ENCODE peak calls at places on chromosome 3, in five cellular contexts. One of them, this sample, is unnamed.

GRCh38 chr3:191148131-191148530 is 50.9 kb upstream of the OSTN start:
- DNase-seq in H9: no peak
- DNase-seq in IMR-90: no peak
- DNase-seq in trophoblast cell: no peak
- DNase-seq in neuronal stem cell: no peak
- DNase-seq in this sample: no peak

GRCh38 chr3:184284696-184285095 is 8.9 kb downstream of the ECE2 start:
- DNase-seq in IMR-90: peak; percentile 65
- DNase-seq in trophoblast cell: no peak
- DNase-seq in neuronal stem cell: peak; percentile 41
- DNase-seq in H9: peak; percentile 88
- DNase-seq in this sample: peak; percentile 75

GRCh38 chr3:182795383-182795782 is 2.1 kb downstream of the ATP11B start:
- DNase-seq in trophoblast cell: peak; percentile 15
- DNase-seq in neuronal stem cell: no peak
- DNase-seq in H9: no peak
- DNase-seq in IMR-90: no peak
- DNase-seq in this sample: peak; percentile 38

GRCh38 chr3:49006591-49007067 is 562 bp upstream of the WDR6 start:
- DNase-seq in IMR-90: peak; percentile 63
- DNase-seq in H9: no peak
- DNase-seq in trophoblast cell: no peak
- DNase-seq in neuronal stem cell: no peak
- DNase-seq in this sample: peak; percentile 65

GRCh38 chr3:34742151-34742550 is 897.2 kb upstream of the ARPP21 start:
- DNase-seq in trophoblast cell: no peak
- DNase-seq in IMR-90: no peak
- DNase-seq in H9: no peak
- DNase-seq in neuronal stem cell: no peak
- DNase-seq in this sample: no peak

GRCh38 chr3:165526367-165526766 is 310.9 kb downstream of the BCHE start:
- DNase-seq in neuronal stem cell: no peak
- DNase-seq in IMR-90: no peak
- DNase-seq in trophoblast cell: no peak
- DNase-seq in H9: no peak
- DNase-seq in this sample: no peak

GRCh38 chr3:72678892-72679291 is 169.4 kb downstream of the SHQ1 start:
- DNase-seq in trophoblast cell: no peak
- DNase-seq in H9: no peak
- DNase-seq in IMR-90: no peak
- DNase-seq in neuronal stem cell: no peak
- DNase-seq in this sample: no peak

GRCh38 chr3:23900744-23901143 is 16.0 kb downstream of the NKIRAS1 start:
- DNase-seq in neuronal stem cell: no peak
- DNase-seq in trophoblast cell: peak; percentile 17
- DNase-seq in H9: no peak
- DNase-seq in IMR-90: peak; percentile 71
- DNase-seq in this sample: peak; percentile 77

GRCh38 chr3:195248281-195248680 is 22.7 kb downstream of the XXYLT1 start:
- DNase-seq in IMR-90: no peak
- DNase-seq in trophoblast cell: peak; percentile 39
- DNase-seq in H9: no peak
- DNase-seq in neuronal stem cell: no peak
- DNase-seq in this sample: no peak

GRCh38 chr3:74559301-74559700 is 55.2 kb downstream of the CNTN3 start:
- DNase-seq in neuronal stem cell: peak; percentile 1
- DNase-seq in trophoblast cell: no peak
- DNase-seq in H9: no peak
- DNase-seq in IMR-90: no peak
- DNase-seq in this sample: no peak

GRCh38 chr3:73245459-73245858 is 184.0 kb downstream of the EBLN2 start:
- DNase-seq in H9: no peak
- DNase-seq in trophoblast cell: no peak
- DNase-seq in neuronal stem cell: no peak
- DNase-seq in IMR-90: no peak
- DNase-seq in this sample: no peak

GRCh38 chr3:52277071-52277964 is 1.1 kb downstream of the WDR82 start:
- DNase-seq in trophoblast cell: no peak
- DNase-seq in IMR-90: peak; percentile 58
- DNase-seq in neuronal stem cell: no peak
- DNase-seq in H9: peak; percentile 54
- DNase-seq in this sample: peak; percentile 78

GRCh38 chr3:132911741-132912415 is 126.3 kb upstream of the TMEM108 start:
- DNase-seq in H9: no peak
- DNase-seq in trophoblast cell: peak; percentile 7
- DNase-seq in IMR-90: no peak
- DNase-seq in neuronal stem cell: no peak
- DNase-seq in this sample: no peak

GRCh38 chr3:109643590-109643989 is 306.2 kb upstream of the DPPA4 start:
- DNase-seq in H9: no peak
- DNase-seq in IMR-90: peak; percentile 79
- DNase-seq in neuronal stem cell: no peak
- DNase-seq in trophoblast cell: peak; percentile 9
- DNase-seq in this sample: peak; percentile 61

GRCh38 chr3:189588061-189588817 is 43.0 kb upstream of the TP63 start:
- DNase-seq in IMR-90: peak; percentile 28
- DNase-seq in neuronal stem cell: no peak
- DNase-seq in H9: no peak
- DNase-seq in trophoblast cell: peak; percentile 47
- DNase-seq in this sample: no peak

GRCh38 chr3:36380171-36381031 is at the start of gene STAC:
- DNase-seq in H9: peak; percentile 70
- DNase-seq in neuronal stem cell: peak; percentile 54
- DNase-seq in trophoblast cell: no peak
- DNase-seq in IMR-90: no peak
- DNase-seq in this sample: no peak

GRCh38 chr3:133927543-133928066 is 31.9 kb upstream of the RAB6B start:
- DNase-seq in IMR-90: no peak
- DNase-seq in neuronal stem cell: peak; percentile 62
- DNase-seq in H9: peak; percentile 58
- DNase-seq in trophoblast cell: peak; percentile 64
- DNase-seq in this sample: peak; percentile 42

GRCh38 chr3:179020112-179020511 is 51.5 kb downstream of the ZMAT3 start:
- DNase-seq in trophoblast cell: no peak
- DNase-seq in H9: no peak
- DNase-seq in IMR-90: no peak
- DNase-seq in neuronal stem cell: no peak
- DNase-seq in this sample: peak; percentile 15

GRCh38 chr3:48656841-48657281 is 5.8 kb downstream of the CELSR3 start:
- DNase-seq in H9: peak; percentile 69
- DNase-seq in neuronal stem cell: no peak
- DNase-seq in IMR-90: no peak
- DNase-seq in trophoblast cell: no peak
- DNase-seq in this sample: no peak

GRCh38 chr3:14391033-14391432 is 11.4 kb upstream of the SLC6A6 start:
- DNase-seq in trophoblast cell: peak; percentile 54
- DNase-seq in H9: no peak
- DNase-seq in IMR-90: peak; percentile 86
- DNase-seq in neuronal stem cell: no peak
- DNase-seq in this sample: peak; percentile 76

GRCh38 chr3:47299396-47300318 is 16.9 kb downstream of the KLHL18 start:
- DNase-seq in neuronal stem cell: no peak
- DNase-seq in trophoblast cell: peak; percentile 40
- DNase-seq in IMR-90: no peak
- DNase-seq in H9: no peak
- DNase-seq in this sample: no peak

GRCh38 chr3:150319900-150320299 is 88.2 kb upstream of the TSC22D2 start:
- DNase-seq in H9: no peak
- DNase-seq in IMR-90: peak; percentile 96
- DNase-seq in trophoblast cell: peak; percentile 87
- DNase-seq in neuronal stem cell: no peak
- DNase-seq in this sample: peak; percentile 88

GRCh38 chr3:189167027-189167766 is 4.6 kb upstream of the TPRG1 start:
- DNase-seq in trophoblast cell: no peak
- DNase-seq in H9: no peak
- DNase-seq in neuronal stem cell: no peak
- DNase-seq in IMR-90: no peak
- DNase-seq in this sample: no peak

GRCh38 chr3:124221286-124221821 is 229.4 kb upstream of the ROPN1 start:
- DNase-seq in neuronal stem cell: no peak
- DNase-seq in H9: no peak
- DNase-seq in trophoblast cell: no peak
- DNase-seq in IMR-90: peak; percentile 8
- DNase-seq in this sample: no peak

GRCh38 chr3:107493134-107493533 is 29.6 kb upstream of the BBX start:
- DNase-seq in neuronal stem cell: no peak
- DNase-seq in trophoblast cell: no peak
- DNase-seq in H9: no peak
- DNase-seq in IMR-90: no peak
- DNase-seq in this sample: no peak

GRCh38 chr3:8524249-8524648 is 22.6 kb downstream of the LMCD1 start:
- DNase-seq in IMR-90: no peak
- DNase-seq in trophoblast cell: no peak
- DNase-seq in neuronal stem cell: no peak
- DNase-seq in H9: no peak
- DNase-seq in this sample: no peak

GRCh38 chr3:67106874-67107273 is 108.8 kb downstream of the KBTBD8 start:
- DNase-seq in H9: no peak
- DNase-seq in neuronal stem cell: no peak
- DNase-seq in trophoblast cell: no peak
- DNase-seq in IMR-90: no peak
- DNase-seq in this sample: no peak

GRCh38 chr3:139540686-139541085 is 1.1 kb upstream of the RBP1 start:
- DNase-seq in trophoblast cell: no peak
- DNase-seq in IMR-90: no peak
- DNase-seq in H9: no peak
- DNase-seq in neuronal stem cell: no peak
- DNase-seq in this sample: no peak
- H3K4me2 ChIP-seq in trophoblast cell: no peak overlapping the region
- H3K4me2 ChIP-seq in IMR-90: no peak overlapping the region
- H3K4me2 ChIP-seq in H9: peak overlapping the region; percentile 44
- H3K4me2 ChIP-seq in neuronal stem cell: no peak overlapping the region
- H3K4me2 ChIP-seq in this sample: no peak overlapping the region

DNA sequence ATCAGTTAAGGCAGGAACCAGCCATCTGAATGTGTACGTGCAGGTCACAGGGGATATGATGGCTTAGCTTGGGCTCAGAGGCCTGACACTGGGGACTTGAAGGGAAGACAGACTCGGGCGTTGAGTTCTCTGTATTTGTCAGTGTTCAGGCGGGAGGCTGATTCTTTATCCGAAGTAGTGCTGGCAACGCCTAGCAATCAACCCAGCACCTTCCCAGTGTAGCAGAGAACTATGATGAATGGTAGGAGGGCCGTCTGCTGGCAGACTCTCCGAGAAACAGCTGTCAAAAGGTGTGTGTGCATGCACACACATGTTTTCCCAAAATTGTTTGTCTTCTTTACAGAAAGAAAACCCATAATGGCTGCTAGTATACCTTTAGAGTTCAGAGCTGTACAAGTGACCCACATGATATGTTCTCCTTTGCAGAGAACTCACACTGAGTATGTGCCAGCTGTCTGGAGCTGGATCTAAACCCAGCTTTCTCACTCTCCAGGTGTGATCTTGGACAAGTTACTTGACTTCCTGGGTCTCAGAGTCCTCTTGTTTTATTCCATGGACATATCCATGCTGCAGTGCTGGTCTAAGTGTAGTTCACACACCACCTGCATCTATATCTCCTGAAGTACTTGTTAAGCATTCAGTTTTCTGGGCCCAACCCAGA is 74.5 kb upstream of the LARS2 start:
- DNase-seq in trophoblast cell: no peak
- DNase-seq in neuronal stem cell: no peak
- DNase-seq in H9: no peak
- DNase-seq in IMR-90: no peak
- DNase-seq in this sample: no peak
- H3K14ac ChIP-seq in trophoblast cell: no peak overlapping the region
- H3K14ac ChIP-seq in neuronal stem cell: no peak overlapping the region
- H3K14ac ChIP-seq in H9: no peak overlapping the region
- H3K14ac ChIP-seq in IMR-90: no peak overlapping the region
- H3K14ac ChIP-seq in this sample: no peak overlapping the region

GRCh38 chr3:45687828-45688193 is 1.4 kb upstream of the SACM1L start:
- DNase-seq in IMR-90: no peak
- DNase-seq in H9: no peak
- DNase-seq in trophoblast cell: no peak
- DNase-seq in neuronal stem cell: no peak
- DNase-seq in this sample: no peak

GRCh38 chr3:45689787-45690145 is 570 bp downstream of the SACM1L start:
- DNase-seq in IMR-90: no peak
- DNase-seq in neuronal stem cell: no peak
- DNase-seq in H9: no peak
- DNase-seq in trophoblast cell: no peak
- DNase-seq in this sample: no peak

GRCh38 chr3:45688194-45688881 is 858 bp upstream of the SACM1L start:
- DNase-seq in H9: peak; percentile 74
- DNase-seq in neuronal stem cell: peak; percentile 53
- DNase-seq in IMR-90: peak; percentile 33
- DNase-seq in trophoblast cell: no peak
- DNase-seq in this sample: peak; percentile 62

GRCh38 chr3:45690331-45691035 is 1.3 kb downstream of the SACM1L start:
- DNase-seq in trophoblast cell: no peak
- DNase-seq in neuronal stem cell: no peak
- DNase-seq in IMR-90: no peak
- DNase-seq in H9: no peak
- DNase-seq in this sample: peak; percentile 30

GRCh38 chr3:45688882-45689786 is at the start of gene SACM1L:
- DNase-seq in H9: peak; percentile 98
- DNase-seq in neuronal stem cell: peak; percentile 99
- DNase-seq in trophoblast cell: peak; percentile 99
- DNase-seq in IMR-90: peak; percentile 99
- DNase-seq in this sample: peak; percentile 99
- H3K23ac ChIP-seq in H9: no peak within 1 kb of the TSS
- H3K23ac ChIP-seq in neuronal stem cell: peak within 1 kb of the TSS; percentile 100
- H3K23ac ChIP-seq in trophoblast cell: no peak within 1 kb of the TSS
- H3K23ac ChIP-seq in IMR-90: peak within 1 kb of the TSS; percentile 63
- H3K23ac ChIP-seq in this sample: peak within 1 kb of the TSS; percentile 94

GRCh38 chr3:197364410-197365071 is 66.1 kb upstream of the DLG1 start:
- DNase-seq in H9: no peak
- DNase-seq in neuronal stem cell: no peak
- DNase-seq in IMR-90: no peak
- DNase-seq in trophoblast cell: peak; percentile 18
- DNase-seq in this sample: no peak
- H3K4me2 ChIP-seq in H9: no peak overlapping the region
- H3K4me2 ChIP-seq in neuronal stem cell: no peak overlapping the region
- H3K4me2 ChIP-seq in IMR-90: no peak overlapping the region
- H3K4me2 ChIP-seq in trophoblast cell: no peak overlapping the region
- H3K4me2 ChIP-seq in this sample: no peak overlapping the region

GRCh38 chr3:168095611-168096209 is at the start of gene GOLIM4:
- DNase-seq in neuronal stem cell: peak; percentile 91
- DNase-seq in IMR-90: peak; percentile 97
- DNase-seq in trophoblast cell: peak; percentile 97
- DNase-seq in H9: peak; percentile 96
- DNase-seq in this sample: peak; percentile 99
- H3K14ac ChIP-seq in neuronal stem cell: peak within 1 kb of the TSS; percentile 82
- H3K14ac ChIP-seq in IMR-90: peak within 1 kb of the TSS; percentile 92
- H3K14ac ChIP-seq in trophoblast cell: peak within 1 kb of the TSS; percentile 85
- H3K14ac ChIP-seq in H9: peak within 1 kb of the TSS; percentile 38
- H3K14ac ChIP-seq in this sample: peak within 1 kb of the TSS; percentile 95

GRCh38 chr3:141963301-141963700 is 86.9 kb downstream of the ATP1B3 start:
- DNase-seq in H9: no peak
- DNase-seq in trophoblast cell: no peak
- DNase-seq in neuronal stem cell: no peak
- DNase-seq in IMR-90: peak; percentile 55
- DNase-seq in this sample: no peak
- H3K23ac ChIP-seq in H9: no peak overlapping the region
- H3K23ac ChIP-seq in trophoblast cell: no peak overlapping the region
- H3K23ac ChIP-seq in neuronal stem cell: no peak overlapping the region
- H3K23ac ChIP-seq in IMR-90: peak overlapping the region; percentile 16
- H3K23ac ChIP-seq in this sample: no peak overlapping the region